ENCODE peak calls at places on chromosomes 4 and X, in five cellular contexts. O, A, B, N and C are unnamed samples.
A peak's percentile ranks its signal among the peaks of the same experiment; 100 is the strongest.

GRCh38 chr4:163748474-163748873 is 254.0 kb downstream of the TMA16 start:
- DNase-seq in O (no peak), A (no peak), B (peak; percentile 0), N (no peak), C (peak; percentile 10)

GRCh38 chr4:25154594-25155265 is 5.5 kb downstream of the SEPSECS start:
- DNase-seq in O (no peak), A (no peak), B (no peak), N (no peak), C (peak; percentile 39)

GRCh38 chrX:56557376-56557929 is 6.0 kb upstream of the UBQLN2 start:
- DNase-seq in O (no peak), A (no peak), B (no peak), N (no peak), C (no peak)

GRCh38 chrX:107731831-107732502 is 43.6 kb downstream of the TSC22D3 start:
- DNase-seq in O (peak; percentile 39), A (no peak), B (peak; percentile 87), N (no peak), C (peak; percentile 45)

GRCh38 chr4:52244103-52244772 is 193.1 kb downstream of the SPATA18 start:
- DNase-seq in O (no peak), A (no peak), B (no peak), N (no peak), C (no peak)

GRCh38 chr4:106238819-106239420 is 77.1 kb downstream of the TBCK start:
- DNase-seq in O (peak; percentile 24), A (no peak), B (peak; percentile 50), N (no peak), C (peak; percentile 10)

GRCh38 chr4:73447701-73448100 is 11.7 kb downstream of the AFP start:
- DNase-seq in O (no peak), A (no peak), B (peak; percentile 11), N (no peak), C (no peak)

GRCh38 chr4:24209131-24209530 is 319.3 kb upstream of the PPARGC1A start:
- DNase-seq in O (no peak), A (no peak), B (peak; percentile 21), N (no peak), C (no peak)

GRCh38 chrX:129626026-129626425 is 28.7 kb downstream of the APLN start:
- DNase-seq in O (no peak), A (no peak), B (no peak), N (no peak), C (no peak)